ENCODE peak calls at places on chromosome X, in ten cellular contexts. N, Y, P, B, E, T, M, V, I and R are unnamed samples.

GRCh38 chrX:132489256-132490085 is 633 bp upstream of the MBNL3 start:
- DNase-seq in N (peak), Y (peak), P (no peak), B (peak), E (peak), T (peak), M (peak), V (no peak), I (no peak), R (no peak)

GRCh38 chrX:153921511-153922285 is 4.4 kb downstream of the ARHGAP4 start:
- DNase-seq in N (no peak), Y (no peak), P (no peak), B (no peak), E (no peak), T (no peak), M (no peak), V (no peak), I (no peak), R (no peak)

GRCh38 chrX:108399427-108400165 is 38.6 kb downstream of the COL4A6 start:
- DNase-seq in N (no peak), Y (no peak), P (no peak), B (no peak), E (no peak), T (peak), M (no peak), V (no peak), I (peak), R (no peak)

GRCh38 chrX:23276475-23276874 is 58.2 kb upstream of the PTCHD1 start:
- DNase-seq in N (no peak), Y (no peak), P (no peak), B (no peak), E (no peak), T (no peak), M (no peak), V (no peak), I (no peak), R (no peak)

GRCh38 chrX:37350034-37350365 is 836 bp downstream of the PRRG1 start:
- DNase-seq in N (no peak), Y (peak), P (no peak), B (no peak), E (no peak), T (peak), M (peak), V (no peak), I (no peak), R (peak)

GRCh38 chrX:1802912-1803311 is 188.1 kb downstream of the ASMT start:
- DNase-seq in N (no peak), Y (no peak), P (no peak), B (no peak), E (no peak), T (no peak), M (no peak), V (no peak), I (no peak), R (no peak)

GRCh38 chrX:53086464-53086863 is 4.3 kb downstream of the TSPYL2 start:
- DNase-seq in N (no peak), Y (peak), P (no peak), B (no peak), E (no peak), T (peak), M (no peak), V (no peak), I (no peak), R (no peak)

GRCh38 chrX:44025611-44026010 is 52.4 kb upstream of the NDP start:
- DNase-seq in N (no peak), Y (no peak), P (no peak), B (no peak), E (no peak), T (peak), M (peak), V (no peak), I (no peak), R (peak)

GRCh38 chrX:67524428-67524827 is 19.4 kb upstream of the AR start:
- DNase-seq in N (no peak), Y (no peak), P (no peak), B (no peak), E (no peak), T (no peak), M (no peak), V (no peak), I (peak), R (no peak)

GRCh38 chrX:44871114-44871645 is 1.8 kb upstream of the KDM6A start:
- DNase-seq in N (no peak), Y (no peak), P (no peak), B (no peak), E (no peak), T (no peak), M (no peak), V (no peak), I (no peak), R (no peak)

GRCh38 chrX:7110821-7111276 is 36.7 kb upstream of the STS start:
- DNase-seq in N (no peak), Y (no peak), P (no peak), B (peak), E (no peak), T (no peak), M (no peak), V (no peak), I (no peak), R (peak)

GRCh38 chrX:151359341-151359740 is 37.7 kb upstream of the VMA21 start:
- DNase-seq in N (no peak), Y (no peak), P (no peak), B (no peak), E (no peak), T (no peak), M (no peak), V (no peak), I (no peak), R (no peak)

GRCh38 chrX:23786268-23786815 is 3.4 kb downstream of the SAT1 start:
- DNase-seq in N (no peak), Y (no peak), P (no peak), B (no peak), E (no peak), T (peak), M (no peak), V (no peak), I (no peak), R (no peak)

GRCh38 chrX:75155454-75155829 is 641 bp downstream of the ABCB7 start:
- DNase-seq in N (no peak), Y (no peak), P (no peak), B (peak), E (no peak), T (no peak), M (peak), V (no peak), I (no peak), R (peak)

GRCh38 chrX:141989134-141989533 is 85.4 kb downstream of the MAGEC1 start:
- DNase-seq in N (no peak), Y (no peak), P (no peak), B (no peak), E (no peak), T (peak), M (no peak), V (no peak), I (no peak), R (peak)

GRCh38 chrX:49183701-49184281 is 2.4 kb downstream of the PRICKLE3 start:
- DNase-seq in N (no peak), Y (no peak), P (no peak), B (no peak), E (no peak), T (no peak), M (no peak), V (no peak), I (no peak), R (no peak)